ENCODE peak calls at places on chromosomes 6 and 20, in four cellular contexts. U, G, W and M are unnamed samples.

GRCh38 chr6:11248974-11249761 is 16.7 kb upstream of the NEDD9 start:
- DNase-seq in W (no peak), G (no peak), U (no peak), M (no peak)

GRCh38 chr6:161079566-161080262 is 88.1 kb downstream of the MAP3K4 start:
- DNase-seq in W (no peak), G (peak; percentile 30), U (no peak), M (no peak)

GRCh38 chr6:108804976-108805375 is 43.2 kb upstream of the ARMC2 start:
- DNase-seq in G (no peak), W (no peak), U (no peak), M (no peak)

GRCh38 chr20:54415967-54416366 is 59.4 kb upstream of the DOK5 start:
- DNase-seq in W (no peak), U (no peak), G (no peak), M (no peak)

GRCh38 chr6:13268914-13269532 is 59.3 kb downstream of the TBC1D7 start:
- DNase-seq in W (no peak), G (peak; percentile 58), U (no peak), M (peak; percentile 85)

GRCh38 chr6:145071836-145072235 is 663.5 kb downstream of the EPM2A start:
- DNase-seq in W (no peak), U (no peak), G (peak; percentile 49), M (peak; percentile 86)

GRCh38 chr6:72963946-72964345 is 261.4 kb downstream of the KHDC1L start:
- DNase-seq in U (no peak), G (no peak), W (no peak), M (no peak)

GRCh38 chr20:53750827-53751393 is 157.3 kb upstream of the ZNF217 start:
- DNase-seq in U (no peak), W (no peak), G (peak; percentile 95), M (peak; percentile 80)

GRCh38 chr6:121451250-121451649 is 15.8 kb downstream of the GJA1 start:
- DNase-seq in W (no peak), U (no peak), G (no peak), M (no peak)

GRCh38 chr20:47774081-47774777 is 11.1 kb downstream of the SULF2 start:
- DNase-seq in G (no peak), W (no peak), U (no peak), M (no peak)

GRCh38 chr20:6828794-6829423 is 61.4 kb downstream of the BMP2 start:
- DNase-seq in G (peak; percentile 61), U (peak; percentile 67), W (peak; percentile 46), M (peak; percentile 15)

GRCh38 chr20:40433341-40433861 is 255.6 kb downstream of the MAFB start:
- DNase-seq in G (no peak), U (no peak), W (no peak), M (no peak)

GRCh38 chr20:2956480-2956879 is 83.2 kb downstream of the PTPRA start:
- DNase-seq in W (no peak), G (no peak), U (no peak), M (no peak)

GRCh38 chr6:19399406-19399805 is 437.8 kb upstream of the ID4 start:
- DNase-seq in U (no peak), W (no peak), G (no peak), M (no peak)

GRCh38 chr6:52157301-52157930 is 28.8 kb upstream of the IL17A start:
- DNase-seq in U (no peak), G (no peak), W (no peak), M (no peak)

GRCh38 chr6:27126815-27127537 is 120.5 kb upstream of the PRSS16 start:
- DNase-seq in W (peak; percentile 85), G (peak; percentile 90), U (peak; percentile 82), M (peak; percentile 92)

GRCh38 chr20:4322499-4322898 is 307.1 kb upstream of the RNF24 start:
- DNase-seq in W (no peak), G (no peak), U (no peak), M (no peak)

GRCh38 chr6:33592595-33593413 is 12.7 kb upstream of the BAK1 start:
- DNase-seq in U (no peak), G (no peak), W (peak; percentile 92), M (peak; percentile 34)

GRCh38 chr6:17454316-17455005 is 61.1 kb downstream of the CAP2 start:
- DNase-seq in W (no peak), U (no peak), G (peak; percentile 47), M (no peak)

GRCh38 chr6:33875696-33876095 is 71.9 kb upstream of the MLN start:
- DNase-seq in U (no peak), W (no peak), G (no peak), M (no peak)

GRCh38 chr6:33987531-33988021 is 158.3 kb downstream of the GRM4 start:
- DNase-seq in W (peak; percentile 16), G (no peak), U (no peak), M (peak; percentile 56)

GRCh38 chr6:109687271-109687721 is 3.7 kb downstream of the AK9 start:
- DNase-seq in W (no peak), G (peak; percentile 69), U (no peak), M (no peak)

GRCh38 chr6:90135672-90136071 is 161.0 kb downstream of the BACH2 start:
- DNase-seq in G (peak; percentile 48), U (no peak), W (no peak), M (peak; percentile 34)

GRCh38 chr6:42302441-42302840 is 84.8 kb upstream of the MRPS10 start:
- DNase-seq in G (no peak), W (no peak), U (no peak), M (peak; percentile 52)

GRCh38 chr20:10080554-10080953 is 45.8 kb downstream of the ANKEF1 start:
- DNase-seq in U (no peak), G (no peak), W (no peak), M (no peak)

GRCh38 chr6:56806368-56806767 is 148.5 kb upstream of the BEND6 start:
- DNase-seq in W (no peak), U (peak; percentile 23), G (no peak), M (no peak)

GRCh38 chr20:53829086-53829703 is 235.6 kb upstream of the ZNF217 start:
- DNase-seq in G (peak; percentile 95), W (no peak), U (no peak), M (peak; percentile 71)

GRCh38 chr6:154039231-154039842 is at the start of gene OPRM1:
- DNase-seq in G (peak; percentile 47), U (peak; percentile 83), W (peak; percentile 92), M (no peak)

GRCh38 chr6:126333729-126334128 is 6.2 kb upstream of the CENPW start:
- DNase-seq in G (no peak), U (no peak), W (no peak), M (no peak)

GRCh38 chr6:105200133-105200730 is 20.4 kb upstream of the POPDC3 start:
- DNase-seq in G (no peak), W (no peak), U (no peak), M (no peak)

GRCh38 chr20:51985013-51985415 is 182.7 kb upstream of the SALL4 start:
- DNase-seq in G (peak; percentile 88), U (no peak), W (no peak), M (peak; percentile 83)

GRCh38 chr6:36315921-36316320 is 20.8 kb downstream of the BNIP5 start:
- DNase-seq in W (no peak), G (no peak), U (no peak), M (no peak)

GRCh38 chr20:14214046-14214445 is 123.4 kb downstream of the FLRT3 start:
- DNase-seq in U (no peak), W (no peak), G (no peak), M (no peak)

DNA sequence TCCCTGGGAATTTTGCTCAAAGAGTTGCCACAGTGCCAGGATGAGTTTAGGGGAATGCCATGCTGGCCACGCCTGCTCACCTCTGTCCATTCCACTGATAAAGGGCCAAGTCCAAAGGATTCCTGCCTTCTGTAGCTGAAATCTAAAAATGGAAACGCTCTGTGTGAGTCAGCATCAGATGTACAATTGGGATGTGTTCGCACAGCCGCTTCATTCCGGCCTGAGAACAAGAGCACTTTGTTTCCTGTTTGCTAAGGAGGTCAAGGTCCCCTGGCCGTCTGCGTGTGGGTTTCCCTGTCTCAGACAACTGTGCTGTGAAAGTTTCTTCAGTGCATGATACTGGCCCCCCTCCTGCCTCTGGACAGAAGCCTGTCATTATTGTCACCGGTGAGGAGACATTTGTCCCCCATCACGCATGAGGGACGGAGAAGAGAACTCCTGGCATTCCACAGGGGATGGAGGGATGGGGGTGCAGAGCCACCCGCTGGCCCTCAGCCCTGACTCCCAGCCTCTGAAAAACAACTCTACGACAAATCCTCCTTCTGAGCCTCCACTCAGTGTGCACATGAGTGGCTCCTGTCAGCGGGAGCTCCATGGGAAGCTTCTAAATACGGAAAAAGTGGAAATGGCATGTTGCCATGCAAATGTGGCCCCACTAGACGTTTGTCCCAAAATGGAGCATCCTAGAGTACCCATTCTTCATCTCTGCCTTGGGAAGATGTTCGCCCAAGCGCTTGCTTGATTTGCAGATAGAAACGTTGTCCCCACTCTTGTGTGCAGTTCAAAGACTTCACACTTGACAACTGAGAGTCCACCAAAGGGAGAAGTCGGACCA is 143.5 kb upstream of the AFDN start:
- DNase-seq in G (peak; percentile 95), U (no peak), W (no peak), M (no peak)
- H3K9ac ChIP-seq in G (peak overlapping the region; percentile 48), U (no peak overlapping the region), W (no peak overlapping the region), M (no peak overlapping the region)

DNA sequence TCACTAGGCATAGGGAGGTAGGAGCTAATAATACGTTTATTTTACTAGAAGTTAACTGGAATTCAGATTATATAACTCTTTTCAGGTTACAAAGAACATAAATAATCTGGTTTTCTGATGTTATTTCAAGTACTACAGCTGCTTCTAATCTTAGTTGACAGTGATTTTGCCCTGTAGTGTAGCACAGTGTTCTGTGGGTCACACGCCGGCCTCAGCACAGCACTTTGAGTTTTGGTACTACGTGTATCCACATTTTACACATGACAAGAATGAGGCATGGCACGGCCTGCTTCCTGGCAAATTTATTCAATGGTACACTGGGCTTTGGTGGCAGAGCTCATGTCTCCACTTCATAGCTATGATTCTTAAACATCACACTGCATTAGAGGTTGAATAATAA is 1.1 kb downstream of the HFE start:
- DNase-seq in W (no peak), G (peak; percentile 37), U (no peak), M (no peak)
- H2BK12ac ChIP-seq in W (no peak overlapping the region), G (no peak overlapping the region), U (no peak overlapping the region), M (no peak overlapping the region)

DNA sequence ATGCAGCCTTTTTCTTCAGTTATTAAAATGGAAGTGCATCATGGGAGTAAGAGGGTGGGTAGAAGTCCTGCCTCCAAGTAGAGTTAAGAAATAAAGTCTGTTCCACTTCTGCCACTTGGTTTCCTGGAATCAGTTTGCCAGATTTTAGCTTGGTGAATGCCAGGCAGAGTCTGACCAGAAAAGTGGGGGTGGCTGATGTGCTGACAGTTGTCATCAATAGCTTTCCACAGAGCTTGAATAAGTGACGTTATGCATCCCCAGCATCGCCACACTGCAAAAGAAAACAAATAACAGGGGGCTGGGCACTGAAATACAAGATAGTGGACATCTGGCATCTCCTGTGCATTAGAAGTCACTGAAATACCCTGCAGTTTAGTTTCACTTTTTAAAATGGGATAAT is 30.8 kb upstream of the CEP162 start:
- DNase-seq in W (no peak), U (no peak), G (no peak), M (no peak)
- H3K9ac ChIP-seq in W (no peak overlapping the region), U (no peak overlapping the region), G (peak overlapping the region; percentile 11), M (no peak overlapping the region)

GRCh38 chr6:149013932-149014331 is 267.1 kb downstream of the UST start:
- DNase-seq in G (no peak), W (no peak), U (no peak), M (no peak)

GRCh38 chr6:149015877-149016525 is 269.2 kb downstream of the UST start:
- DNase-seq in G (peak; percentile 31), W (no peak), U (no peak), M (no peak)

GRCh38 chr6:149015224-149015876 is 268.5 kb downstream of the UST start:
- DNase-seq in U (no peak), G (peak; percentile 12), W (no peak), M (no peak)

GRCh38 chr6:149016716-149017115 is 269.9 kb downstream of the UST start:
- DNase-seq in G (no peak), U (no peak), W (no peak), M (no peak)

GRCh38 chr6:149014631-149015171 is 267.9 kb downstream of the UST start:
- DNase-seq in U (no peak), W (peak; percentile 95), G (peak; percentile 11), M (no peak)
- H2BK12ac ChIP-seq in U (no peak overlapping the region), W (no peak overlapping the region), G (no peak overlapping the region), M (no peak overlapping the region)